ENCODE peak calls at places on chromosomes 13 and 19, in four cellular contexts. R is lung; M is activated CD8-positive, alpha-beta memory T cell treated with anti-CD3 and anti-CD28 coated beads for 4 hours; Z is naive thymus-derived CD8-positive, alpha-beta T cell. D is an unnamed sample.

GRCh38 chr13:98299954-98300350 is 122.9 kb upstream of the RNF113B start:
- DNase-seq in M (no peak), Z (no peak), R (no peak), D (no peak)

GRCh38 chr13:44546164-44546563 is 30.0 kb downstream of the TSC22D1 start:
- DNase-seq in Z (no peak), R (no peak), M (no peak), D (no peak)

GRCh38 chr13:101535192-101535746 is 82.8 kb downstream of the ITGBL1 start:
- DNase-seq in Z (no peak), M (no peak), R (no peak), D (no peak)

GRCh38 chr13:38566023-38566422 is 120.9 kb upstream of the FREM2 start:
- DNase-seq in M (no peak), Z (no peak), R (no peak), D (no peak)

GRCh38 chr19:40445945-40446784 is 2.0 kb upstream of the SERTAD3 start:
- DNase-seq in M (no peak), Z (no peak), R (no peak), D (no peak)

GRCh38 chr19:7265963-7266362 is 28.3 kb downstream of the INSR start:
- DNase-seq in Z (no peak), M (no peak), R (peak), D (no peak)

GRCh38 chr19:40283414-40284250 is 1.5 kb downstream of the AKT2 start:
- DNase-seq in R (no peak), Z (no peak), M (no peak), D (no peak)

GRCh38 chr13:28611654-28612131 is 47.2 kb upstream of the POMP start:
- DNase-seq in M (no peak), Z (no peak), R (no peak), D (no peak)

GRCh38 chr19:44628793-44629192 is 14.9 kb upstream of the PVR start:
- DNase-seq in Z (no peak), R (no peak), M (no peak), D (no peak)

GRCh38 chr19:2703077-2703437 is 563 bp upstream of the GNG7 start:
- DNase-seq in R (no peak), Z (no peak), M (no peak), D (no peak)

GRCh38 chr19:43782689-43783231 is 2.0 kb upstream of the KCNN4 start:
- DNase-seq in Z (peak), R (no peak), M (no peak), D (no peak)

GRCh38 chr13:102461302-102461701 is 59.5 kb upstream of the FGF14 start:
- DNase-seq in Z (no peak), R (no peak), M (no peak), D (no peak)

GRCh38 chr13:97911311-97912138 is 42.0 kb upstream of the IPO5 start:
- DNase-seq in Z (no peak), R (no peak), M (no peak), D (no peak)

GRCh38 chr13:109010912-109011311 is 381.5 kb downstream of the MYO16 start:
- DNase-seq in Z (no peak), M (no peak), R (no peak), D (no peak)

GRCh38 chr13:23868521-23868920 is 20.7 kb downstream of the MIPEP start:
- DNase-seq in R (no peak), Z (no peak), M (no peak), D (no peak)

GRCh38 chr19:1864480-1865171 is 1.2 kb upstream of the KLF16 start:
- DNase-seq in R (peak), M (no peak), Z (no peak), D (no peak)

GRCh38 chr13:22194106-22194810 is 523.4 kb downstream of the FGF9 start:
- DNase-seq in M (no peak), Z (no peak), R (no peak), D (no peak)

GRCh38 chr19:3835055-3835435 is 33.8 kb downstream of the ZFR2 start:
- DNase-seq in R (no peak), Z (no peak), M (no peak), D (no peak)

GRCh38 chr19:47272448-47273312 is 2.0 kb upstream of the INAFM1 start:
- DNase-seq in Z (no peak), M (peak), R (no peak), D (no peak)

GRCh38 chr19:7292950-7293794 is 1.0 kb downstream of the INSR start:
- DNase-seq in M (no peak), Z (no peak), R (peak), D (no peak)

GRCh38 chr19:29415507-29415906 is 110.3 kb upstream of the VSTM2B start:
- DNase-seq in Z (no peak), R (no peak), M (no peak), D (no peak)

GRCh38 chr13:21338651-21339278 is 120.3 kb downstream of the ZDHHC20 start:
- DNase-seq in R (no peak), Z (no peak), M (no peak), D (no peak)

GRCh38 chr13:41246969-41247750 is 16.2 kb downstream of the MTRF1 start:
- DNase-seq in Z (no peak), R (no peak), M (no peak), D (no peak)

GRCh38 chr13:102299366-102299765 is 102.5 kb downstream of the FGF14 start:
- DNase-seq in R (no peak), M (no peak), Z (no peak), D (no peak)

GRCh38 chr19:43464089-43464775 is 1.2 kb downstream of the LYPD3 start:
- DNase-seq in R (peak), Z (no peak), M (peak), D (no peak)

GRCh38 chr19:49119411-49120324 is at the start of gene PPFIA3:
- DNase-seq in R (no peak), Z (no peak), M (no peak), D (no peak)

GRCh38 chr19:43362179-43362578 is 8.7 kb downstream of the CD177 start:
- DNase-seq in M (no peak), Z (no peak), R (no peak), D (no peak)

GRCh38 chr13:75415720-75416119 is 66.2 kb downstream of the TBC1D4 start:
- DNase-seq in R (no peak), Z (no peak), M (no peak), D (no peak)

GRCh38 chr19:33438016-33438671 is 64.6 kb downstream of the CEBPG start:
- DNase-seq in Z (no peak), R (no peak), M (no peak), D (no peak)

GRCh38 chr19:35013820-35014754 is 14.0 kb downstream of the GRAMD1A start:
- DNase-seq in R (no peak), M (no peak), Z (peak), D (peak)

GRCh38 chr19:49327878-49328544 is 3.0 kb upstream of the SLC6A16 start:
- DNase-seq in M (no peak), Z (no peak), R (no peak), D (peak)

GRCh38 chr13:37136187-37136586 is 30.7 kb upstream of the CSNK1A1L start:
- DNase-seq in Z (no peak), R (no peak), M (no peak), D (no peak)

GRCh38 chr19:46180701-46181385 is 32.8 kb downstream of the IGFL2 start:
- DNase-seq in Z (no peak), R (no peak), M (no peak), D (no peak)

GRCh38 chr13:101140936-101141335 is 275.4 kb downstream of the NALCN start:
- DNase-seq in M (no peak), R (no peak), Z (no peak), D (no peak)

GRCh38 chr13:43977911-43978310 is 98.2 kb downstream of the LACC1 start:
- DNase-seq in M (no peak), Z (no peak), R (no peak), D (no peak)

GRCh38 chr13:57631607-57632275 is at the start of gene PCDH17:
- DNase-seq in R (peak), M (no peak), Z (no peak), D (no peak)

D was measured in central memory CD8-positive, alpha-beta T cell.